ENCODE peak calls at places on chromosomes 12 and 14, in nine cellular contexts. X, P, Y, Q, C, S, B, J and W are unnamed samples.

GRCh38 chr14:47148686-47149085 is 497.1 kb upstream of the RPL10L start:
- DNase-seq in X (no peak), Q (no peak), C (no peak), B (no peak), J (no peak), P (no peak), Y (no peak), S (no peak), W (no peak)

GRCh38 chr12:124609041-124609984 is 41.9 kb upstream of the NCOR2 start:
- DNase-seq in P (peak), X (peak), Y (peak), J (peak), B (peak), Q (peak), C (no peak), S (peak), W (peak)

GRCh38 chr14:63178912-63179311 is 25.3 kb upstream of the RHOJ start:
- DNase-seq in P (peak), B (peak), J (peak), S (no peak), X (no peak), Y (no peak), Q (no peak), C (no peak), W (no peak)

GRCh38 chr14:39395555-39396254 is 36.5 kb downstream of the FBXO33 start:
- DNase-seq in Y (no peak), C (no peak), S (no peak), B (no peak), J (peak), X (no peak), Q (no peak), P (peak), W (no peak)

GRCh38 chr12:106093246-106093645 is 45.5 kb downstream of the NUAK1 start:
- DNase-seq in B (no peak), P (no peak), C (no peak), Y (no peak), J (no peak), Q (no peak), X (no peak), S (no peak), W (no peak)

GRCh38 chr12:114938487-114939210 is 254.7 kb upstream of the TBX3 start:
- DNase-seq in C (peak), J (no peak), P (no peak), Y (no peak), B (no peak), X (no peak), Q (no peak), S (no peak), W (no peak)

GRCh38 chr14:50875359-50876090 is 3.7 kb downstream of the ABHD12B start:
- DNase-seq in Y (no peak), B (no peak), Q (peak), S (peak), J (no peak), P (peak), X (no peak), C (no peak), W (no peak)

GRCh38 chr12:13073191-13073590 is 29.0 kb downstream of the FAM234B start:
- DNase-seq in B (no peak), S (no peak), J (peak), Q (no peak), Y (no peak), P (no peak), X (no peak), C (no peak), W (no peak)

GRCh38 chr14:24051789-24052655 is at the start of gene CARMIL3:
- DNase-seq in C (peak), S (peak), Y (peak), Q (peak), X (peak), P (peak), B (peak), J (peak), W (peak)

GRCh38 chr12:95653761-95654546 is 102.7 kb upstream of the USP44 start:
- DNase-seq in S (no peak), X (no peak), Y (no peak), Q (no peak), B (no peak), P (peak), C (no peak), J (peak), W (no peak)

GRCh38 chr14:55317503-55317902 is 46.3 kb downstream of the FBXO34 start:
- DNase-seq in Q (no peak), S (no peak), Y (no peak), B (no peak), X (no peak), C (no peak), P (no peak), J (no peak), W (no peak)

GRCh38 chr12:46831335-46832083 is 5.7 kb upstream of the SLC38A4 start:
- DNase-seq in Y (peak), Q (no peak), X (peak), J (no peak), B (peak), C (no peak), P (peak), S (no peak), W (no peak)

GRCh38 chr12:40829738-40830144 is 137.5 kb downstream of the CNTN1 start:
- DNase-seq in C (no peak), Y (no peak), B (no peak), J (no peak), S (no peak), Q (no peak), X (no peak), P (peak), W (no peak)

GRCh38 chr12:26187429-26187828 is 7.9 kb upstream of the SSPN start:
- DNase-seq in J (no peak), X (no peak), Q (no peak), B (no peak), C (no peak), Y (no peak), P (no peak), S (no peak), W (no peak)

GRCh38 chr14:34981743-34982420 is 910 bp upstream of the SRP54 start:
- DNase-seq in Y (no peak), Q (peak), X (no peak), P (peak), C (peak), B (peak), S (peak), J (no peak), W (no peak)

GRCh38 chr12:109678732-109679131 is 34.9 kb upstream of the FAM222A start:
- DNase-seq in J (no peak), Y (no peak), B (no peak), C (no peak), S (no peak), X (no peak), P (no peak), Q (no peak), W (no peak)

GRCh38 chr12:104687823-104688573 is 231.2 kb downstream of the CHST11 start:
- DNase-seq in X (no peak), B (no peak), J (no peak), P (no peak), S (peak), C (no peak), Q (peak), Y (no peak), W (no peak)

GRCh38 chr12:54028324-54029201 is at the start of gene HOXC6:
- DNase-seq in P (peak), X (no peak), B (no peak), S (no peak), Y (no peak), J (peak), Q (no peak), C (no peak), W (no peak)

GRCh38 chr12:4353785-4354208 is 25.7 kb downstream of the FGF23 start:
- DNase-seq in B (no peak), S (peak), C (no peak), Q (peak), Y (no peak), P (peak), J (no peak), X (no peak), W (no peak)

GRCh38 chr12:68967036-68967435 is 34.1 kb upstream of the CPM start:
- DNase-seq in X (no peak), Y (no peak), P (no peak), C (no peak), Q (no peak), B (no peak), S (no peak), J (no peak), W (no peak)

GRCh38 chr12:47757840-47758583 is 668 bp downstream of the RAPGEF3 start:
- DNase-seq in S (no peak), Q (no peak), J (peak), X (peak), C (no peak), P (no peak), B (no peak), Y (peak), W (no peak)

GRCh38 chr12:88805692-88806091 is 225.4 kb upstream of the KITLG start:
- DNase-seq in Q (no peak), S (no peak), P (peak), X (no peak), J (no peak), Y (no peak), C (no peak), B (no peak), W (no peak)

GRCh38 chr14:92603309-92604257 is 90.0 kb downstream of the RIN3 start:
- DNase-seq in B (peak), J (no peak), S (peak), C (peak), Y (no peak), X (peak), P (peak), Q (peak), W (no peak)

GRCh38 chr12:48972213-48973021 is 882 bp upstream of the WNT10B start:
- DNase-seq in B (no peak), P (no peak), Q (no peak), C (no peak), J (no peak), Y (no peak), X (no peak), S (no peak), W (no peak)

GRCh38 chr14:78010688-78011087 is 159.5 kb upstream of the NRXN3 start:
- DNase-seq in J (no peak), Y (peak), S (no peak), P (peak), Q (no peak), C (no peak), B (no peak), X (no peak), W (no peak)

GRCh38 chr14:53841109-53842099 is 115.2 kb downstream of the BMP4 start:
- DNase-seq in Y (no peak), X (no peak), P (no peak), Q (no peak), J (no peak), C (no peak), S (no peak), B (no peak), W (no peak)

GRCh38 chr12:46553266-46553665 is 180.7 kb upstream of the SLC38A2 start:
- DNase-seq in Y (no peak), S (no peak), X (no peak), Q (no peak), J (peak), B (no peak), C (peak), P (peak), W (no peak)

GRCh38 chr12:12099102-12099501 is 28.4 kb downstream of the BCL2L14 start:
- DNase-seq in C (no peak), B (no peak), X (no peak), Q (no peak), J (peak), Y (no peak), P (peak), S (no peak), W (no peak)

GRCh38 chr14:100738269-100738691 is 11.6 kb downstream of the DLK1 start:
- DNase-seq in Q (no peak), B (no peak), P (no peak), J (no peak), Y (peak), S (no peak), X (peak), C (no peak), W (no peak)

GRCh38 chr12:88142610-88142991 is 494 bp downstream of the TMTC3 start:
- DNase-seq in Q (no peak), C (peak), B (peak), S (no peak), P (no peak), Y (peak), J (no peak), X (peak), W (no peak)

GRCh38 chr14:77068515-77069200 is 29.4 kb upstream of the CIPC start:
- DNase-seq in Y (no peak), C (no peak), P (no peak), J (no peak), S (no peak), X (no peak), B (no peak), Q (no peak), W (no peak)

GRCh38 chr12:40010899-40011774 is 94.7 kb downstream of the SLC2A13 start:
- DNase-seq in S (peak), C (peak), Y (peak), Q (peak), J (peak), X (no peak), B (peak), P (peak), W (no peak)

GRCh38 chr12:49939707-49940106 is 10.8 kb upstream of the AQP2 start:
- DNase-seq in Y (no peak), J (no peak), P (no peak), Q (no peak), X (peak), C (no peak), B (no peak), S (no peak), W (no peak)

GRCh38 chr14:89855961-89856360 is 98.6 kb downstream of the EFCAB11 start:
- DNase-seq in X (no peak), J (peak), Q (no peak), B (no peak), Y (no peak), C (no peak), P (peak), S (no peak), W (no peak)

GRCh38 chr12:124761876-124762275 is 101.8 kb downstream of the SCARB1 start:
- DNase-seq in Q (no peak), S (no peak), B (no peak), P (no peak), X (no peak), Y (peak), J (no peak), C (no peak), W (no peak)

GRCh38 chr12:128938886-128939285 is 85.6 kb downstream of the GLT1D1 start:
- DNase-seq in B (no peak), P (no peak), X (no peak), S (no peak), Y (no peak), Q (no peak), C (no peak), J (no peak), W (no peak)

GRCh38 chr14:92426237-92426636 is 87.3 kb upstream of the RIN3 start:
- DNase-seq in J (no peak), Y (no peak), X (no peak), P (peak), C (no peak), B (no peak), S (no peak), Q (no peak), W (no peak)

GRCh38 chr12:56202838-56203237 is 13.6 kb upstream of the SMARCC2 start:
- DNase-seq in J (no peak), C (no peak), Q (no peak), S (no peak), X (no peak), B (no peak), P (no peak), Y (no peak), W (no peak)

GRCh38 chr12:56387152-56387551 is 24.5 kb upstream of the APOF start:
- DNase-seq in Y (no peak), J (no peak), C (no peak), P (peak), S (no peak), B (no peak), Q (no peak), X (no peak), W (no peak)